ENCODE peak calls at places on chromosomes 11 and 22, in six cellular contexts. C is NT2/D1, N is transverse colon, F is lower lobe of right lung, X is tibial artery, R is AG04450. S is an unnamed sample.

GRCh38 chr11:36155770-36156485 is 133.3 kb downstream of the COMMD9 start:
- DNase-seq in F (no peak), C (no peak), N (no peak), R (peak), X (no peak), S (no peak)

GRCh38 chr22:48803993-48804810 is 1023.5 kb downstream of the BRD1 start:
- DNase-seq in R (no peak), X (no peak), F (no peak), N (no peak), C (no peak), S (no peak)

GRCh38 chr11:16261836-16262644 is 94.3 kb downstream of the SOX6 start:
- DNase-seq in C (no peak), X (no peak), R (no peak), N (no peak), F (no peak), S (no peak)

GRCh38 chr11:111550258-111550657 is 9.7 kb downstream of the LAYN start:
- DNase-seq in N (no peak), X (no peak), C (no peak), F (no peak), R (no peak), S (no peak)

GRCh38 chr11:74370122-74370521 is 28.1 kb downstream of the PGM2L1 start:
- DNase-seq in F (no peak), R (no peak), N (no peak), X (no peak), C (no peak), S (no peak)

GRCh38 chr11:45371251-45371749 is 85.2 kb upstream of the SYT13 start:
- DNase-seq in C (peak), X (peak), F (peak), R (peak), N (peak), S (peak)

GRCh38 chr11:2374456-2375201 is 2.5 kb upstream of the CD81 start:
- DNase-seq in C (no peak), F (peak), N (no peak), R (no peak), X (no peak), S (no peak)

GRCh38 chr11:18650859-18651557 is 16.9 kb upstream of the SPTY2D1 start:
- DNase-seq in X (peak), C (peak), F (peak), R (peak), N (peak), S (peak)

GRCh38 chr22:46545041-46545796 is 7.8 kb upstream of the CELSR1 start:
- DNase-seq in R (no peak), C (no peak), X (no peak), N (no peak), F (no peak), S (no peak)

GRCh38 chr11:128830290-128830813 is 36.7 kb downstream of the KCNJ1 start:
- DNase-seq in R (no peak), F (no peak), C (no peak), N (no peak), X (no peak), S (peak)

GRCh38 chr11:93986716-93987115 is 34.4 kb upstream of the HEPHL1 start:
- DNase-seq in R (no peak), N (no peak), X (no peak), F (peak), C (no peak), S (no peak)

GRCh38 chr11:27481992-27482391 is 9.4 kb upstream of the LGR4 start:
- DNase-seq in C (no peak), R (no peak), N (no peak), X (no peak), F (no peak), S (no peak)

GRCh38 chr11:1308745-1309497 is 511 bp downstream of the TOLLIP start:
- DNase-seq in C (no peak), X (no peak), F (no peak), N (no peak), R (no peak), S (no peak)

GRCh38 chr11:1306186-1307162 is 3.0 kb downstream of the TOLLIP start:
- DNase-seq in R (no peak), N (no peak), F (no peak), C (no peak), X (no peak), S (no peak)

GRCh38 chr11:1305558-1306056 is 3.8 kb downstream of the TOLLIP start:
- DNase-seq in R (no peak), N (no peak), X (no peak), C (no peak), F (no peak), S (no peak)

GRCh38 chr11:1307998-1308744 is 1.3 kb downstream of the TOLLIP start:
- DNase-seq in X (no peak), F (no peak), N (no peak), C (no peak), R (no peak), S (no peak)

GRCh38 chr11:1307163-1307870 is 2.1 kb downstream of the TOLLIP start:
- DNase-seq in N (no peak), R (no peak), C (no peak), X (no peak), F (peak), S (no peak)
- H3K4me3 ChIP-seq in N (no peak), R (no peak), C (no peak), X (no peak), F (no peak), S (no peak)

GRCh38 chr22:50115693-50116092 is 25.9 kb downstream of the MOV10L1 start:
- DNase-seq in F (no peak), X (no peak), C (no peak), R (no peak), N (no peak), S (no peak)
- H3K4me3 ChIP-seq in F (no peak), X (no peak), C (no peak), R (no peak), N (no peak), S (no peak)

DNA sequence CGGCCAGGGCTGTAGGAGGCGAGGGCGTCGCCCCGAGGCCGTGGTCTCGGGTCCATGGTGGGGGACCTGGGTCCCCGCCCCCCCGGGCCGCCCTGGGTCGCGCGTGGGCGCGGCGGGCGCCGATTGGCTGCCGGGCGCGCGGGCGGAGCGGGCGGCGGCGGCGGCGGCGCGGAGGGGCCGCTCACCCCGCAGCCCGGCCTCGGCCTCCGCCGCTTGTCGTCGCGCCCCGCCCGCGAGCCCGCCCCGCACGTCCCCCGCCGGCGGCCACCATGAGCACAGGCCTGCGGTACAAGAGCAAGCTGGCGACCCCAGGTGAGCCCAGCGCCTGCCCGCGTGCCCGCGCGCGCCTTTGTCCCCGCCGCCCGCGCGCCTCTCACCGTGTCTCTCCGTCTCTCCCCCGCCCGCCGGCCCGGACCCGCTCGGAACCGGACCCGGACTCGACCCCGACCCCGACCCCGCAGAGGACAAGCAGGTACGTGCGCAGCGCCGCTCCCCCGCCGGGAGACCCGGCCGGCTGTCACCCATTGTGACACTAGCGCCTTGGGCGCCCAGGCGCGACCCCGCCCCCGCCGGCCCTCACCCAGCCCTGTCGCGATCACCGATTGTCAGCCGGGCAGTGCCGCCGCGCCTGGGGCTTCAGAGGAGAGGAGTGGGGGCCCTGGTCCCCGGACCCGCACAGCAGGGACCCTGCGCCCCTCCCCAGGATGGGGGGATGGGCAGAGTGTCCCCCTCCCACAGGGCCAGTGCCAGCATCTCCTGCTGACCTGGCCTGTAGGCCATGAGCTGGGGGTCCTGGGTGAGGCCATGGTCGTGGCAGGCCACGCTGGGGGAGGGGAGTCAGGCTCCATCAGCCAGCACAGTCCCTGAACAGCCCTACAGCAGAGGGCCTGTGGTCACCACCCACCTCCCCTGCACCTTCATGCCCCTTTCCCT is at the start of gene SEPTIN5:
- DNase-seq in R (no peak), X (no peak), N (no peak), F (no peak), C (no peak), S (no peak)
- H3K4me3 ChIP-seq in R (peak), X (peak), N (peak), F (peak), C (peak), S (peak)

GRCh38 chr22:36928826-36929535 is 15.6 kb downstream of the CSF2RB start:
- DNase-seq in N (no peak), F (no peak), R (no peak), C (no peak), X (no peak), S (no peak)
- H3K4me3 ChIP-seq in N (no peak), F (no peak), R (no peak), C (no peak), X (no peak), S (no peak)

S was measured in Jurkat, Clone E6-1.